ENCODE peak calls at places on chromosomes 11 and 22, in nine cellular contexts. One of them, this sample, is unnamed. For H4K20me1, the result is how much of the 10 kb centered on the place peaks cover.

GRCh38 chr11:19849107-19849789 is 136.6 kb downstream of the NAV2 start:
- DNase-seq in GM23248: no peak
- DNase-seq in PC-3: no peak
- DNase-seq in HepG2: no peak
- DNase-seq in neural progenitor cell: no peak
- DNase-seq in GM23338: no peak
- DNase-seq in mammary epithelial cell: no peak
- DNase-seq in K562: no peak
- DNase-seq in HCT116: no peak
- DNase-seq in this sample: peak

GRCh38 chr22:18104566-18104965 is 6.0 kb upstream of the TUBA8 start:
- DNase-seq in GM23248: peak
- DNase-seq in HCT116: no peak
- DNase-seq in K562: no peak
- DNase-seq in neural progenitor cell: no peak
- DNase-seq in PC-3: no peak
- DNase-seq in HepG2: no peak
- DNase-seq in mammary epithelial cell: no peak
- DNase-seq in GM23338: no peak
- DNase-seq in this sample: peak

GRCh38 chr11:76832365-76832764 is 28.4 kb upstream of the ACER3 start:
- DNase-seq in HepG2: no peak
- DNase-seq in PC-3: no peak
- DNase-seq in GM23338: no peak
- DNase-seq in K562: no peak
- DNase-seq in HCT116: no peak
- DNase-seq in neural progenitor cell: no peak
- DNase-seq in mammary epithelial cell: no peak
- DNase-seq in GM23248: no peak
- DNase-seq in this sample: no peak

GRCh38 chr11:68596231-68596630 is 88.1 kb upstream of the GAL start:
- DNase-seq in mammary epithelial cell: no peak
- DNase-seq in PC-3: no peak
- DNase-seq in neural progenitor cell: no peak
- DNase-seq in HepG2: no peak
- DNase-seq in GM23338: no peak
- DNase-seq in GM23248: no peak
- DNase-seq in HCT116: no peak
- DNase-seq in K562: no peak
- DNase-seq in this sample: no peak

GRCh38 chr11:118883368-118884071 is at the start of gene CXCR5:
- DNase-seq in neural progenitor cell: no peak
- DNase-seq in GM23338: no peak
- DNase-seq in K562: no peak
- DNase-seq in HepG2: no peak
- DNase-seq in mammary epithelial cell: no peak
- DNase-seq in PC-3: no peak
- DNase-seq in GM23248: no peak
- DNase-seq in HCT116: no peak
- DNase-seq in this sample: no peak

GRCh38 chr22:41873391-41873790 is 40.5 kb downstream of the SREBF2 start:
- DNase-seq in mammary epithelial cell: no peak
- DNase-seq in neural progenitor cell: no peak
- DNase-seq in K562: no peak
- DNase-seq in GM23248: no peak
- DNase-seq in PC-3: no peak
- DNase-seq in HCT116: no peak
- DNase-seq in GM23338: no peak
- DNase-seq in HepG2: no peak
- DNase-seq in this sample: no peak

GRCh38 chr22:35656284-35656752 is 8.1 kb downstream of the APOL6 start:
- DNase-seq in mammary epithelial cell: no peak
- DNase-seq in neural progenitor cell: no peak
- DNase-seq in PC-3: no peak
- DNase-seq in GM23338: no peak
- DNase-seq in GM23248: no peak
- DNase-seq in HCT116: no peak
- DNase-seq in K562: no peak
- DNase-seq in HepG2: no peak
- DNase-seq in this sample: no peak

GRCh38 chr11:114678125-114679036 is at the start of gene NXPE2:
- DNase-seq in PC-3: peak
- DNase-seq in neural progenitor cell: no peak
- DNase-seq in HepG2: no peak
- DNase-seq in K562: no peak
- DNase-seq in mammary epithelial cell: peak
- DNase-seq in GM23338: no peak
- DNase-seq in HCT116: no peak
- DNase-seq in GM23248: peak
- DNase-seq in this sample: peak

GRCh38 chr11:1196516-1197391 is 26.1 kb upstream of the MUC5B start:
- DNase-seq in GM23248: no peak
- DNase-seq in HCT116: no peak
- DNase-seq in GM23338: no peak
- DNase-seq in HepG2: no peak
- DNase-seq in mammary epithelial cell: no peak
- DNase-seq in K562: no peak
- DNase-seq in PC-3: no peak
- DNase-seq in neural progenitor cell: no peak
- DNase-seq in this sample: no peak

GRCh38 chr11:129894281-129895125 is 875 bp downstream of the NFRKB start:
- DNase-seq in HepG2: no peak
- DNase-seq in GM23338: no peak
- DNase-seq in K562: no peak
- DNase-seq in HCT116: no peak
- DNase-seq in PC-3: peak
- DNase-seq in GM23248: peak
- DNase-seq in mammary epithelial cell: peak
- DNase-seq in neural progenitor cell: no peak
- DNase-seq in this sample: peak

GRCh38 chr11:107719062-107719461 is 7.2 kb upstream of the SLN start:
- DNase-seq in K562: no peak
- DNase-seq in mammary epithelial cell: no peak
- DNase-seq in GM23338: no peak
- DNase-seq in neural progenitor cell: no peak
- DNase-seq in HepG2: no peak
- DNase-seq in HCT116: no peak
- DNase-seq in GM23248: peak
- DNase-seq in PC-3: no peak
- DNase-seq in this sample: no peak

GRCh38 chr22:49951001-49951677 is 9.4 kb upstream of the PIM3 start:
- DNase-seq in GM23338: no peak
- DNase-seq in HCT116: no peak
- DNase-seq in GM23248: no peak
- DNase-seq in K562: peak
- DNase-seq in neural progenitor cell: no peak
- DNase-seq in mammary epithelial cell: peak
- DNase-seq in PC-3: peak
- DNase-seq in HepG2: no peak
- DNase-seq in this sample: no peak

GRCh38 chr11:131579932-131580387 is 209.5 kb downstream of the NTM start:
- DNase-seq in K562: peak
- DNase-seq in neural progenitor cell: peak
- DNase-seq in HCT116: no peak
- DNase-seq in HepG2: peak
- DNase-seq in PC-3: peak
- DNase-seq in GM23338: peak
- DNase-seq in GM23248: peak
- DNase-seq in mammary epithelial cell: peak
- DNase-seq in this sample: peak

GRCh38 chr11:59142530-59143507 is at the start of gene FAM111A:
- DNase-seq in GM23248: peak
- DNase-seq in HCT116: peak
- DNase-seq in K562: peak
- DNase-seq in neural progenitor cell: peak
- DNase-seq in HepG2: peak
- DNase-seq in mammary epithelial cell: peak
- DNase-seq in PC-3: peak
- DNase-seq in GM23338: peak
- DNase-seq in this sample: peak

GRCh38 chr11:2686360-2687222 is 13.2 kb downstream of the KCNQ1OT1 start:
- DNase-seq in GM23248: no peak
- DNase-seq in HepG2: no peak
- DNase-seq in HCT116: no peak
- DNase-seq in neural progenitor cell: no peak
- DNase-seq in PC-3: no peak
- DNase-seq in GM23338: no peak
- DNase-seq in K562: no peak
- DNase-seq in mammary epithelial cell: no peak
- DNase-seq in this sample: no peak

GRCh38 chr11:5620606-5621521 is 3.9 kb upstream of the TRIM34 start:
- DNase-seq in HepG2: peak
- DNase-seq in neural progenitor cell: no peak
- DNase-seq in mammary epithelial cell: peak
- DNase-seq in K562: no peak
- DNase-seq in GM23338: no peak
- DNase-seq in PC-3: peak
- DNase-seq in HCT116: no peak
- DNase-seq in GM23248: peak
- DNase-seq in this sample: peak

GRCh38 chr22:32794449-32795213 is 6.9 kb upstream of the TIMP3 start:
- DNase-seq in neural progenitor cell: no peak
- DNase-seq in HepG2: peak
- DNase-seq in mammary epithelial cell: no peak
- DNase-seq in PC-3: no peak
- DNase-seq in GM23338: peak
- DNase-seq in GM23248: peak
- DNase-seq in HCT116: peak
- DNase-seq in K562: peak
- DNase-seq in this sample: peak

GRCh38 chr11:79437274-79437980 is 3.4 kb downstream of the TENM4 start:
- DNase-seq in neural progenitor cell: peak
- DNase-seq in GM23338: peak
- DNase-seq in PC-3: no peak
- DNase-seq in K562: no peak
- DNase-seq in GM23248: peak
- DNase-seq in mammary epithelial cell: peak
- DNase-seq in HCT116: no peak
- DNase-seq in HepG2: no peak
- DNase-seq in this sample: peak
- TF ChIP-seq EZH2 in neural progenitor cell: peak
- TF ChIP-seq EZH2 in GM23338: no peak
- TF ChIP-seq EZH2 in PC-3: peak
- TF ChIP-seq EZH2 in K562: no peak
- TF ChIP-seq EZH2 in GM23248: peak
- TF ChIP-seq EZH2 in mammary epithelial cell: no peak
- TF ChIP-seq EZH2 in HCT116: no peak
- TF ChIP-seq EZH2 in HepG2: no peak
- TF ChIP-seq EZH2 in this sample: no peak

GRCh38 chr11:70826541-70826943 is 425.8 kb downstream of the SHANK2 start:
- DNase-seq in neural progenitor cell: peak
- DNase-seq in K562: no peak
- DNase-seq in HCT116: no peak
- DNase-seq in HepG2: no peak
- DNase-seq in mammary epithelial cell: no peak
- DNase-seq in PC-3: no peak
- DNase-seq in GM23248: peak
- DNase-seq in GM23338: peak
- DNase-seq in this sample: no peak
- H3K4me2 ChIP-seq in neural progenitor cell: peak
- H3K4me2 ChIP-seq in K562: no peak
- H3K4me2 ChIP-seq in HCT116: no peak
- H3K4me2 ChIP-seq in HepG2: no peak
- H3K4me2 ChIP-seq in mammary epithelial cell: peak
- H3K4me2 ChIP-seq in PC-3: no peak
- H3K4me2 ChIP-seq in GM23248: no peak
- H3K4me2 ChIP-seq in GM23338: no peak
- H3K4me2 ChIP-seq in this sample: no peak

GRCh38 chr22:20107951-20108756 is 7.8 kb upstream of the RANBP1 start:
- DNase-seq in neural progenitor cell: no peak
- DNase-seq in HCT116: no peak
- DNase-seq in GM23338: no peak
- DNase-seq in HepG2: no peak
- DNase-seq in PC-3: no peak
- DNase-seq in mammary epithelial cell: no peak
- DNase-seq in GM23248: no peak
- DNase-seq in K562: no peak
- DNase-seq in this sample: no peak
- H4K20me1 ChIP-seq in neural progenitor cell: half or more
- H4K20me1 ChIP-seq in HCT116: under half
- H4K20me1 ChIP-seq in GM23338: under half
- H4K20me1 ChIP-seq in HepG2: under half
- H4K20me1 ChIP-seq in PC-3: under half
- H4K20me1 ChIP-seq in mammary epithelial cell: under half
- H4K20me1 ChIP-seq in GM23248: under half
- H4K20me1 ChIP-seq in K562: half or more
- H4K20me1 ChIP-seq in this sample: under half

GRCh38 chr11:16612234-16612571 is 126.2 kb upstream of the C11orf58 start:
- DNase-seq in mammary epithelial cell: no peak
- DNase-seq in GM23338: peak
- DNase-seq in K562: no peak
- DNase-seq in HCT116: no peak
- DNase-seq in PC-3: no peak
- DNase-seq in HepG2: no peak
- DNase-seq in GM23248: no peak
- DNase-seq in neural progenitor cell: no peak
- DNase-seq in this sample: no peak

GRCh38 chr11:16615480-16615879 is 123.0 kb upstream of the C11orf58 start:
- DNase-seq in mammary epithelial cell: no peak
- DNase-seq in PC-3: no peak
- DNase-seq in neural progenitor cell: no peak
- DNase-seq in GM23248: no peak
- DNase-seq in HCT116: no peak
- DNase-seq in GM23338: no peak
- DNase-seq in K562: no peak
- DNase-seq in HepG2: no peak
- DNase-seq in this sample: no peak

GRCh38 chr11:16611395-16612233 is 126.8 kb upstream of the C11orf58 start:
- DNase-seq in GM23248: no peak
- DNase-seq in HCT116: no peak
- DNase-seq in neural progenitor cell: peak
- DNase-seq in HepG2: no peak
- DNase-seq in mammary epithelial cell: no peak
- DNase-seq in GM23338: peak
- DNase-seq in K562: no peak
- DNase-seq in PC-3: no peak
- DNase-seq in this sample: peak

GRCh38 chr11:16612801-16613400 is 125.5 kb upstream of the C11orf58 start:
- DNase-seq in HepG2: no peak
- DNase-seq in GM23338: peak
- DNase-seq in GM23248: peak
- DNase-seq in neural progenitor cell: peak
- DNase-seq in PC-3: no peak
- DNase-seq in K562: no peak
- DNase-seq in HCT116: no peak
- DNase-seq in mammary epithelial cell: peak
- DNase-seq in this sample: peak

GRCh38 chr11:16613401-16614381 is 124.8 kb upstream of the C11orf58 start:
- DNase-seq in GM23338: peak
- DNase-seq in HCT116: peak
- DNase-seq in mammary epithelial cell: peak
- DNase-seq in K562: peak
- DNase-seq in GM23248: peak
- DNase-seq in PC-3: peak
- DNase-seq in HepG2: peak
- DNase-seq in neural progenitor cell: peak
- DNase-seq in this sample: peak
- TF ChIP-seq EZH2 in GM23338: peak
- TF ChIP-seq EZH2 in HCT116: peak
- TF ChIP-seq EZH2 in mammary epithelial cell: peak
- TF ChIP-seq EZH2 in K562: no peak
- TF ChIP-seq EZH2 in GM23248: peak
- TF ChIP-seq EZH2 in PC-3: peak
- TF ChIP-seq EZH2 in HepG2: no peak
- TF ChIP-seq EZH2 in neural progenitor cell: peak
- TF ChIP-seq EZH2 in this sample: no peak

This sample was measured in fibroblast of lung.